ENCODE peak calls at places on chromosomes 13 and 19, in six cellular contexts. M is IMR-90, K is A549, O is K562, T is HepG2, D is GM12878. I is an unnamed sample.

GRCh38 chr19:39725995-39726394 is 11.8 kb downstream of the CLC start:
- DNase-seq in K (no peak), O (no peak), T (no peak), M (no peak), D (no peak), I (no peak)

GRCh38 chr13:42412812-42413795 is 141.2 kb downstream of the AKAP11 start:
- DNase-seq in D (peak), T (no peak), K (no peak), O (no peak), M (no peak), I (no peak)

GRCh38 chr19:18058208-18059009 is 28.3 kb downstream of the IL12RB1 start:
- DNase-seq in K (peak), M (peak), T (peak), O (peak), D (no peak), I (peak)

GRCh38 chr19:18612051-18612771 is 459 bp upstream of the TMEM59L start:
- DNase-seq in M (no peak), D (no peak), K (peak), T (no peak), O (no peak), I (no peak)

GRCh38 chr13:29702912-29703351 is 107.4 kb upstream of the SLC7A1 start:
- DNase-seq in D (no peak), T (no peak), M (peak), K (peak), O (no peak), I (no peak)

GRCh38 chr13:38879278-38879677 is 111.4 kb downstream of the STOML3 start:
- DNase-seq in O (no peak), D (no peak), M (no peak), K (no peak), T (no peak), I (no peak)

GRCh38 chr13:44425041-44425814 is 51.6 kb downstream of the SERP2 start:
- DNase-seq in T (no peak), M (no peak), K (no peak), O (no peak), D (no peak), I (no peak)

GRCh38 chr13:37636701-37637100 is 38.1 kb upstream of the POSTN start:
- DNase-seq in O (no peak), M (no peak), K (no peak), D (no peak), T (no peak), I (no peak)

GRCh38 chr13:33571618-33572017 is 246.3 kb upstream of the RFC3 start:
- DNase-seq in O (no peak), M (no peak), D (no peak), K (no peak), T (no peak), I (no peak)

GRCh38 chr13:106177146-106177545 is 358.3 kb downstream of the EFNB2 start:
- DNase-seq in K (no peak), T (no peak), M (no peak), D (no peak), O (no peak), I (no peak)

GRCh38 chr19:13505761-13506549 is at the start of gene CACNA1A:
- DNase-seq in O (peak), M (peak), K (no peak), D (no peak), T (no peak), I (peak)

GRCh38 chr19:45492627-45493470 is 4.0 kb downstream of the RTN2 start:
- DNase-seq in T (peak), D (no peak), K (peak), O (peak), M (peak), I (peak)

GRCh38 chr13:95660981-95661581 is 15.9 kb upstream of the DNAJC3 start:
- DNase-seq in T (peak), D (no peak), O (peak), K (peak), M (peak), I (peak)

GRCh38 chr19:5154129-5154798 is 185.4 kb downstream of the KDM4B start:
- DNase-seq in M (no peak), T (peak), K (peak), O (peak), D (no peak), I (peak)
- TF ChIP-seq BHLHE40 in M (no peak), T (no peak), K (no peak), O (no peak), D (no peak), I (no peak)

DNA sequence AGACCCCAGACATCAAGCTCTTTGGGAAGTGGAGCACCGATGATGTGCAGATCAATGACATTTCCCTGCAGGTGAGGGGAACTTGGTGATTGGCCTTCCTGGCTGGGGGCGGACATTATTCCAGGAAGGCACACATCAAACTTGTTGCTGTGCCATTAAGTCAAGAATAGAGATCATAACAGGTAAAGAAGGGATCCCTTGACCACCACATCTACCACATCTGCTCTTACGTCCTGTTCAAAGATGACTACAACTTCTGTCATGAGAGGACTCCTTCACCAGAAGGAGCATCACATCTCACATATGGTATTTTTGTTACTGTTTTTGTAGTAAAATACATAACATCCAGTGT is 1.1 kb downstream of the RPS5 start:
- DNase-seq in O (no peak), D (no peak), K (no peak), T (no peak), M (no peak), I (no peak)
- TF ChIP-seq BHLHE40 in O (no peak), D (no peak), K (no peak), T (no peak), M (no peak), I (no peak)

DNA sequence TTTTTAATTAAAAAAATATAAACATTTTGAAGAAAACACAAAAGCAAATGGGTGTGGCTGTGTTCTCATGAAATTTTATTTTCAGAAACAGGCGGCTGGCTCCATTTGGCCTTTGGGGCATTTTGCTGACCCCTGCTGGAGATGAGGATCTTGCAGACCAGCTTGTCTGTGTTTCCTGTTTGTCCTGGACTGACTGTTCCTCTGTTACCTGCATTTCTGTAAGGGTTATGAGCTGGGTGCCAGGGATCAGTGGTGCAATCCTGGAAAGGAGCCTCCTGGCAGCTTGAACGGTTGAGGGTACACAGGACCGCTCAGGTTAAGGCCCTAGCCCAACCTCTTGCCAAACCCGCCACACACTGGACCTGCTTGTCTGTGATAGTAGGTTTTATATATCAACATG is 49.9 kb downstream of the ZNF787 start:
- DNase-seq in K (no peak), T (peak), M (no peak), O (peak), D (no peak), I (peak)
- TF ChIP-seq BHLHE40 in K (no peak), T (no peak), M (no peak), O (no peak), D (no peak), I (no peak)

DNA sequence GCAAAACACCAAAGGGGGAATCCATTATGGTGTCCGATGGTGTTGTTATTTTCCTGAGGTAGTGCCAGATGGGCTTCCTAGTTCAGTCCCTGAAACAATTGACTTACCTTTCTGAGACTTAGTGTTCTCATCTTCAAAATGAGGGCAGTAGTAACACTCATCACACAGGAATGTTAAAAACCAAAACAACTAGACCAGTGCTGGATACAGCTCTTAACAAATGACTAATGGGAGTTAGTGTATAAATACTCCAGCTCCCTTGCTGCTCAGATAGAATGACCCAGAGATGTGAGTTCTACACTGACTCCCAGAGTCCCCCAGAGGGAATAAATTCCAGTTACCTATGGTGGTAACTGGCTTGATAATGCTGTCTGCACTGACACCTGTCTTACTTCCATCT is 49.9 kb downstream of the MBD3L2B start:
- DNase-seq in K (no peak), D (no peak), M (no peak), O (no peak), T (no peak), I (no peak)
- TF ChIP-seq BHLHE40 in K (no peak), D (no peak), M (no peak), O (no peak), T (no peak), I (no peak)

DNA sequence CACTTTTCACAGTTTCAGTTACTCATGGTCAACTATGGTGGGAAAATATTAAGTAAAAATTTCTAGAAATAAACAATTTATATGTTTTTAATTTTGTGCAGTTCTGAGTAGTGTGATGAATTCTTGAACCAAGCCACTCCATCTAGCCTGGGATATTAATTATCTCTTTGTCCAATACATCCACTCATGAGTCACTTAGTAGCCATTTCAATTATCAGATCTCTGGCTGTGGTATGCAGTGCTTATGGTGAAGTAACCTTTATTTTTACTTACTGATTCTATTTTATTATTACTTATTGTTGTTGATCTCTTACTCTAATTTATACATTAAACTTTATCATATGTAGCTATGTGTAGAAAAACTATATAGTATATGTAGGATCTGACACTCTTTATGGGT is 128.9 kb upstream of the KLHL1 start:
- DNase-seq in K (no peak), M (no peak), T (no peak), D (no peak), O (no peak), I (no peak)
- TF ChIP-seq BHLHE40 in K (no peak), M (no peak), T (no peak), D (no peak), O (no peak), I (no peak)